ENCODE peak calls at places on chromosomes 1 and 21, in six cellular contexts. C is GM23248, K is MM.1S, L is HCT116, I is neural progenitor cell, G is SK-N-SH. B is an unnamed sample.

GRCh38 chr1:59411147-59411546 is 114.3 kb downstream of the FGGY start:
- DNase-seq in C (no peak), I (no peak), K (no peak), L (no peak), G (no peak), B (no peak)

GRCh38 chr21:43654806-43655489 is 4.3 kb downstream of the HSF2BP start:
- DNase-seq in G (no peak), L (no peak), C (peak), K (no peak), I (no peak), B (peak)

GRCh38 chr1:174337000-174337681 is 110.6 kb upstream of the GPR52 start:
- DNase-seq in I (no peak), L (no peak), C (no peak), K (no peak), G (no peak), B (no peak)

GRCh38 chr1:220902916-220903315 is 23.7 kb downstream of the HLX start:
- DNase-seq in K (no peak), I (no peak), L (no peak), C (peak), G (no peak), B (peak)

GRCh38 chr1:22855668-22856606 is 116.7 kb downstream of the LACTBL1 start:
- DNase-seq in L (no peak), I (no peak), K (no peak), C (no peak), G (no peak), B (no peak)

GRCh38 chr1:203322480-203323179 is 17.3 kb downstream of the BTG2 start:
- DNase-seq in K (no peak), G (no peak), C (no peak), I (no peak), L (no peak), B (no peak)

GRCh38 chr1:93033785-93034184 is 45.3 kb upstream of the MTF2 start:
- DNase-seq in K (peak), G (no peak), C (no peak), L (no peak), I (no peak), B (no peak)

GRCh38 chr1:209816923-209817322 is 10.8 kb upstream of the UTP25 start:
- DNase-seq in G (no peak), I (no peak), C (no peak), L (no peak), K (no peak), B (no peak)

GRCh38 chr1:150009604-150010387 is 730 bp downstream of the OTUD7B start:
- DNase-seq in G (peak), C (peak), I (peak), L (no peak), K (peak), B (peak)

GRCh38 chr1:161986328-161986727 is 37.3 kb downstream of the OLFML2B start:
- DNase-seq in C (no peak), L (no peak), G (no peak), K (no peak), I (no peak), B (no peak)

GRCh38 chr1:37438971-37439671 is 35.3 kb upstream of the ZC3H12A start:
- DNase-seq in K (no peak), L (no peak), C (no peak), I (peak), G (no peak), B (no peak)

GRCh38 chr1:227941509-227942020 is 6.2 kb downstream of the WNT9A start:
- DNase-seq in I (no peak), K (no peak), L (no peak), C (no peak), G (no peak), B (no peak)

GRCh38 chr1:99674665-99675064 is 28.8 kb downstream of the PALMD start:
- DNase-seq in C (peak), I (no peak), G (no peak), K (no peak), L (no peak), B (peak)

GRCh38 chr1:215260711-215261110 is 178.2 kb downstream of the KCNK2 start:
- DNase-seq in G (no peak), C (no peak), L (no peak), I (no peak), K (no peak), B (no peak)

GRCh38 chr1:39026947-39027507 is 877 bp downstream of the NDUFS5 start:
- DNase-seq in G (no peak), C (no peak), L (no peak), K (no peak), I (no peak), B (no peak)

GRCh38 chr21:31656199-31657095 is 3.0 kb upstream of the SOD1 start:
- DNase-seq in C (peak), I (no peak), L (no peak), G (no peak), K (no peak), B (peak)

GRCh38 chr21:16419188-16419874 is 689.5 kb downstream of the USP25 start:
- DNase-seq in K (no peak), I (peak), G (peak), C (peak), L (no peak), B (no peak)

GRCh38 chr1:32179193-32179442 is 357 bp upstream of the TXLNA start:
- DNase-seq in L (no peak), I (no peak), G (no peak), K (no peak), C (no peak), B (no peak)

GRCh38 chr1:41341756-41342562 is 19.3 kb upstream of the FOXO6 start:
- DNase-seq in C (peak), G (no peak), L (no peak), I (peak), K (no peak), B (peak)

GRCh38 chr21:45617021-45617930 is 26.2 kb upstream of the PCBP3 start:
- DNase-seq in L (no peak), G (no peak), C (no peak), K (no peak), I (peak), B (no peak)

GRCh38 chr1:43878440-43878839 is 55.2 kb upstream of the ARTN start:
- DNase-seq in L (no peak), G (no peak), K (no peak), C (peak), I (no peak), B (no peak)

GRCh38 chr1:97042551-97042950 is 321.0 kb downstream of the PTBP2 start:
- DNase-seq in L (no peak), I (no peak), C (peak), G (no peak), K (no peak), B (no peak)

DNA sequence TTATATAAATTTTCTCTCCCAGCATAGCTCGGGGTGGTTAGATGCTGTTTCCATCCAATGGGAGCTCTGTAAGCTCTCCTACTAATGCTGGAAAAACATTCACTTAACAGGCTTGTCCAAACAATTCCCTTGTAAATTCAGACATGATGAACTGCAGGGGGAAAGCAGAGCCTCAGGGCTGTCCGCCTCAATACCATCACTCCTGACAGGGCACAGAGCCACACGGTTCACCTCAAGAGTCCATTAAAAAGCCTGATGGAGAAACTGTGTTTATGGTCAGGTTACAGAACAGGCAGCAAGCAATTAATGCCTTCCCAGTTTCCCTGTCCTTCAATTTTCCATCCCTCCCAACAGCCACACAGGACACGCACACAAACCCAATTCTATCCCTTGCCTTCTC is 171.0 kb downstream of the BRINP2 start:
- DNase-seq in C (no peak), G (peak), K (no peak), L (no peak), I (no peak), B (no peak)
- TF ChIP-seq EZH2phosphoT487 in C (no peak), G (no peak), K (no peak), L (no peak), I (no peak), B (no peak)

GRCh38 chr21:27406297-27407009 is 439.6 kb upstream of the ADAMTS5 start:
- DNase-seq in I (no peak), G (peak), L (no peak), K (no peak), C (peak), B (no peak)
- H3K9ac ChIP-seq in I (no peak), G (no peak), L (no peak), K (no peak), C (no peak), B (no peak)

DNA sequence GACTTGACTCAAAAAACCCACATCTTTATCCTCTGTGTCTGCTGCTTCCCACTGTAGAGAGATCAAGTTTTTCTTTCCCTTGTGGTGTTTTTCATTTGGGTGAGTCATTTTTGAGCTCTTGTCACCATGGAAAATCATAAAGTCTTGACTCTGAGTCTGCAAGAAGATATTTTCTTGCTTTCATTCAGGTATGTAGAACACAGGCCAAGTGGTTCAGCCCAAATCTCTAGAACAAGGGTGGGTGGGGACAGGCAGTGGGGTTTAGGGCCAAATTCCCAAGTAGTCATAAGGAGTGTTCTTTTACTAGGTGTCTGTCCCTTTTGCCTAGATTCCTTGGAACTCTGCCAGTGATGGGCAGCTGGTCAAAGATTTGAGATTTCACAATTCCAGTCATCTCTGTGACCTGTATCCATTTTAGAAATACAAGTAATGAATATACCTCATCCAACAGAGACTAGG is 21.5 kb upstream of the ARHGAP29 start:
- DNase-seq in I (no peak), K (no peak), G (peak), C (peak), L (peak), B (peak)
- TF ChIP-seq EZH2phosphoT487 in I (no peak), K (no peak), G (no peak), C (no peak), L (no peak), B (no peak)

GRCh38 chr1:178238722-178239510 is 145.0 kb downstream of the RASAL2 start:
- DNase-seq in L (peak), C (peak), I (no peak), K (no peak), G (no peak), B (peak)
- H3K9ac ChIP-seq in L (peak), C (peak), I (no peak), K (no peak), G (peak), B (peak)

GRCh38 chr1:2166695-2167094 is 27.9 kb downstream of the FAAP20 start:
- DNase-seq in K (no peak), G (no peak), L (no peak), C (no peak), I (no peak), B (no peak)

GRCh38 chr1:2165636-2166035 is 28.9 kb downstream of the FAAP20 start:
- DNase-seq in C (no peak), I (peak), G (no peak), K (no peak), L (no peak), B (no peak)

GRCh38 chr1:2166254-2166653 is 28.3 kb downstream of the FAAP20 start:
- DNase-seq in K (no peak), L (no peak), C (no peak), I (no peak), G (peak), B (no peak)

GRCh38 chr1:2160691-2161320 is 33.8 kb downstream of the FAAP20 start:
- DNase-seq in K (no peak), C (no peak), G (no peak), L (no peak), I (no peak), B (no peak)

GRCh38 chr1:2163205-2163604 is 31.4 kb downstream of the FAAP20 start:
- DNase-seq in I (no peak), K (no peak), L (no peak), G (no peak), C (no peak), B (no peak)
- TF ChIP-seq EZH2phosphoT487 in I (no peak), K (no peak), L (no peak), G (no peak), C (no peak), B (no peak)

GRCh38 chr1:168529533-168529932 is 14.3 kb downstream of the XCL2 start:
- DNase-seq in C (no peak), I (no peak), G (no peak), K (no peak), L (no peak), B (no peak)
- H3K9ac ChIP-seq in C (no peak), I (no peak), G (no peak), K (no peak), L (no peak), B (no peak)

DNA sequence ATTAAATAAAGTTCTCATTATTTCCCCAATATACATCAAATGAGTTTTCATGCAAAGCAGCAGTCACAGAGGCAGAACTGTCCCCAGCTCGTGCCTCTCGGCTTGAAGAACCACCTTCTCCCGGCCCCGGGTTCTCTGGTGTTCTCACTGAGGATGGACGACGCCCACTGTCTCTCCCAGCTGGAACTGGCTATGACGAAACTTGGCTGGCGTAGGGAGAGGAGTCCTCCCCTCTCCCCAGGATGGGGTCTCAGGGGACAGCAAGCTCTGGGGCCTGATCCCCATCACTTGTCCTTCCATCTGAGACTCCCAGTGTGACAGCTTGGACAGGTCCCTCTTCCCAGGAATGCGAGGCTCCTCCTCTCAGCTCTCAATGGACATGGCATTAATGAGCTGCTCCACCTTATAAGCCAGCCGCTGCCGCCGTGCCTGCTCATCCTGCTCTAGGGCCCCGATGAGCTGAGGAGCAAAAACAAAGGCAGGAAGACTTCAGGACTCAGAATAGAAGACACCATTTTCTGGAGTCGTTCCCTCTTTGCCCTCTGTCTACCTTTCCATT is 116.0 kb upstream of the CD34 start:
- DNase-seq in C (no peak), L (no peak), K (no peak), I (peak), G (no peak), B (no peak)
- TF ChIP-seq EZH2phosphoT487 in C (no peak), L (no peak), K (no peak), I (no peak), G (no peak), B (no peak)

GRCh38 chr1:45328680-45329079 is 2.0 kb downstream of the HPDL start:
- DNase-seq in K (no peak), G (no peak), C (no peak), I (no peak), L (no peak), B (no peak)
- H3K9ac ChIP-seq in K (no peak), G (no peak), C (no peak), I (no peak), L (no peak), B (no peak)

B was measured in PC-3.